ENCODE peak calls at places on chromosomes 13 and 19, in nine cellular contexts. One of them, this sample, is unnamed.

GRCh38 chr13:32309812-32310706 is 5.1 kb downstream of the ZAR1L start:
- DNase-seq in hypothalamus: no peak
- DNase-seq in tibial artery: no peak
- DNase-seq in uterus: peak; percentile 29
- DNase-seq in naive thymus-derived CD4-positive, alpha-beta T cell: peak; percentile 51
- DNase-seq in NCI-H526 treated with DMSO at 0.1 percent for 48 hours: peak; percentile 63
- DNase-seq in activated CD4-positive, alpha-beta T cell treated with anti-CD3 and anti-CD28 coated beads, Interleukin-2, amount 50 U/mL, for 1 hour: no peak
- DNase-seq in AG09319: peak; percentile 39
- DNase-seq in hippocampal formation: no peak
- DNase-seq in this sample: no peak

GRCh38 chr19:21704320-21704719 is 63.1 kb downstream of the ZNF100 start:
- DNase-seq in AG09319: no peak
- DNase-seq in uterus: no peak
- DNase-seq in naive thymus-derived CD4-positive, alpha-beta T cell: no peak
- DNase-seq in NCI-H526 treated with DMSO at 0.1 percent for 48 hours: no peak
- DNase-seq in hypothalamus: no peak
- DNase-seq in activated CD4-positive, alpha-beta T cell treated with anti-CD3 and anti-CD28 coated beads, Interleukin-2, amount 50 U/mL, for 1 hour: no peak
- DNase-seq in hippocampal formation: no peak
- DNase-seq in tibial artery: no peak
- DNase-seq in this sample: no peak

GRCh38 chr19:6963937-6964336 is 57.3 kb downstream of the MBD3L2B start:
- DNase-seq in NCI-H526 treated with DMSO at 0.1 percent for 48 hours: no peak
- DNase-seq in hypothalamus: no peak
- DNase-seq in AG09319: no peak
- DNase-seq in uterus: no peak
- DNase-seq in tibial artery: no peak
- DNase-seq in activated CD4-positive, alpha-beta T cell treated with anti-CD3 and anti-CD28 coated beads, Interleukin-2, amount 50 U/mL, for 1 hour: peak; percentile 43
- DNase-seq in naive thymus-derived CD4-positive, alpha-beta T cell: peak; percentile 27
- DNase-seq in hippocampal formation: no peak
- DNase-seq in this sample: no peak

GRCh38 chr13:35349673-35350278 is 126.7 kb downstream of the MAB21L1 start:
- DNase-seq in naive thymus-derived CD4-positive, alpha-beta T cell: no peak
- DNase-seq in hippocampal formation: no peak
- DNase-seq in hypothalamus: no peak
- DNase-seq in NCI-H526 treated with DMSO at 0.1 percent for 48 hours: no peak
- DNase-seq in tibial artery: no peak
- DNase-seq in AG09319: no peak
- DNase-seq in activated CD4-positive, alpha-beta T cell treated with anti-CD3 and anti-CD28 coated beads, Interleukin-2, amount 50 U/mL, for 1 hour: no peak
- DNase-seq in uterus: no peak
- DNase-seq in this sample: no peak

GRCh38 chr13:31528176-31528575 is 211.2 kb upstream of the RXFP2 start:
- DNase-seq in hypothalamus: no peak
- DNase-seq in naive thymus-derived CD4-positive, alpha-beta T cell: no peak
- DNase-seq in NCI-H526 treated with DMSO at 0.1 percent for 48 hours: no peak
- DNase-seq in uterus: no peak
- DNase-seq in AG09319: no peak
- DNase-seq in tibial artery: no peak
- DNase-seq in activated CD4-positive, alpha-beta T cell treated with anti-CD3 and anti-CD28 coated beads, Interleukin-2, amount 50 U/mL, for 1 hour: no peak
- DNase-seq in hippocampal formation: no peak
- DNase-seq in this sample: no peak

GRCh38 chr13:49020940-49021548 is 45.3 kb downstream of the FNDC3A start:
- DNase-seq in activated CD4-positive, alpha-beta T cell treated with anti-CD3 and anti-CD28 coated beads, Interleukin-2, amount 50 U/mL, for 1 hour: no peak
- DNase-seq in hippocampal formation: no peak
- DNase-seq in AG09319: no peak
- DNase-seq in NCI-H526 treated with DMSO at 0.1 percent for 48 hours: no peak
- DNase-seq in uterus: no peak
- DNase-seq in tibial artery: no peak
- DNase-seq in hypothalamus: no peak
- DNase-seq in naive thymus-derived CD4-positive, alpha-beta T cell: no peak
- DNase-seq in this sample: no peak

GRCh38 chr13:33746867-33747266 is 71.1 kb upstream of the RFC3 start:
- DNase-seq in NCI-H526 treated with DMSO at 0.1 percent for 48 hours: no peak
- DNase-seq in tibial artery: no peak
- DNase-seq in AG09319: no peak
- DNase-seq in hypothalamus: no peak
- DNase-seq in uterus: no peak
- DNase-seq in activated CD4-positive, alpha-beta T cell treated with anti-CD3 and anti-CD28 coated beads, Interleukin-2, amount 50 U/mL, for 1 hour: no peak
- DNase-seq in naive thymus-derived CD4-positive, alpha-beta T cell: no peak
- DNase-seq in hippocampal formation: no peak
- DNase-seq in this sample: no peak

GRCh38 chr19:29247912-29248311 is 35.0 kb upstream of the UQCRFS1 start:
- DNase-seq in uterus: no peak
- DNase-seq in NCI-H526 treated with DMSO at 0.1 percent for 48 hours: no peak
- DNase-seq in naive thymus-derived CD4-positive, alpha-beta T cell: no peak
- DNase-seq in hypothalamus: no peak
- DNase-seq in hippocampal formation: no peak
- DNase-seq in tibial artery: no peak
- DNase-seq in activated CD4-positive, alpha-beta T cell treated with anti-CD3 and anti-CD28 coated beads, Interleukin-2, amount 50 U/mL, for 1 hour: no peak
- DNase-seq in AG09319: no peak
- DNase-seq in this sample: no peak